ENCODE peak calls at places on chromosomes 2 and 18, in seven cellular contexts. P is IMR-90, L is trophoblast cell, B is H1, E is mesendoderm, G is mesenchymal stem cell, S is neuronal stem cell. U is an unnamed sample.
A peak's percentile ranks its signal among the peaks of the same experiment; 100 is the strongest.

GRCh38 chr2:179417436-179417949 is 152.9 kb upstream of the SESTD1 start:
- DNase-seq in P (no peak), L (no peak), B (no peak), E (no peak), G (no peak), S (no peak), U (no peak)

GRCh38 chr2:28408764-28409599 is 16.3 kb downstream of the FOSL2 start:
- DNase-seq in P (peak; percentile 44), L (peak; percentile 97), B (no peak), E (no peak), G (peak; percentile 93), S (no peak), U (no peak)

GRCh38 chr2:142582317-142582716 is 295.1 kb upstream of the KYNU start:
- DNase-seq in P (no peak), L (no peak), B (no peak), E (peak; percentile 38), G (no peak), S (no peak), U (no peak)

GRCh38 chr2:216632952-216633615 is at the start of gene IGFBP2:
- DNase-seq in P (peak; percentile 40), L (no peak), B (peak; percentile 83), E (peak; percentile 93), G (peak; percentile 52), S (peak; percentile 85), U (peak; percentile 87)

GRCh38 chr2:36609507-36609906 is 11.5 kb upstream of the FEZ2 start:
- DNase-seq in P (no peak), L (no peak), B (no peak), E (no peak), G (peak; percentile 8), S (no peak), U (no peak)

GRCh38 chr2:29532451-29532850 is 388.9 kb downstream of the ALK start:
- DNase-seq in P (peak; percentile 32), L (no peak), B (no peak), E (no peak), G (peak; percentile 24), S (no peak), U (no peak)

GRCh38 chr18:56085561-56085960 is 497.6 kb upstream of the TCF4 start:
- DNase-seq in P (peak; percentile 86), L (no peak), B (no peak), E (no peak), G (peak; percentile 6), S (no peak), U (no peak)

GRCh38 chr18:37450434-37451133 is 115.0 kb downstream of the CELF4 start:
- DNase-seq in P (peak; percentile 4), L (peak; percentile 33), B (peak; percentile 74), E (peak; percentile 93), G (peak; percentile 66), S (peak; percentile 83), U (peak; percentile 78)

GRCh38 chr2:191703079-191703725 is 25.3 kb downstream of the NABP1 start:
- DNase-seq in P (no peak), L (no peak), B (no peak), E (no peak), G (no peak), S (no peak), U (no peak)

GRCh38 chr18:70659026-70659726 is 370.3 kb downstream of the SOCS6 start:
- DNase-seq in P (peak; percentile 7), L (peak; percentile 88), B (no peak), E (no peak), G (no peak), S (no peak), U (no peak)

GRCh38 chr2:73998451-73998850 is 13.7 kb downstream of the TET3 start:
- DNase-seq in P (no peak), L (no peak), B (no peak), E (no peak), G (no peak), S (no peak), U (no peak)

GRCh38 chr2:142863485-142863921 is 14.0 kb upstream of the KYNU start:
- DNase-seq in P (peak; percentile 94), L (no peak), B (no peak), E (no peak), G (peak; percentile 93), S (no peak), U (no peak)

GRCh38 chr2:54528311-54528945 is 72.3 kb downstream of the SPTBN1 start:
- DNase-seq in P (peak; percentile 60), L (no peak), B (no peak), E (no peak), G (no peak), S (no peak), U (no peak)

GRCh38 chr2:138227195-138227594 is 262.9 kb downstream of the HNMT start:
- DNase-seq in P (no peak), L (no peak), B (no peak), E (no peak), G (no peak), S (no peak), U (no peak)

GRCh38 chr2:32249731-32250236 is 14.9 kb downstream of the NLRC4 start:
- DNase-seq in P (no peak), L (no peak), B (no peak), E (no peak), G (no peak), S (no peak), U (no peak)

GRCh38 chr2:32246911-32247310 is 17.8 kb downstream of the NLRC4 start:
- DNase-seq in P (no peak), L (no peak), B (no peak), E (no peak), G (no peak), S (no peak), U (no peak)

GRCh38 chr2:32250290-32250689 is 14.4 kb downstream of the NLRC4 start:
- DNase-seq in P (no peak), L (no peak), B (no peak), E (no peak), G (no peak), S (no peak), U (no peak)

GRCh38 chr2:32248299-32248698 is 16.4 kb downstream of the NLRC4 start:
- DNase-seq in P (no peak), L (no peak), B (no peak), E (no peak), G (no peak), S (no peak), U (no peak)
- H3K4ac ChIP-seq in P (no peak overlapping the region), L (no peak overlapping the region), B (no peak overlapping the region), E (no peak overlapping the region), G (no peak overlapping the region), S (no peak overlapping the region), U (no peak overlapping the region)

DNA sequence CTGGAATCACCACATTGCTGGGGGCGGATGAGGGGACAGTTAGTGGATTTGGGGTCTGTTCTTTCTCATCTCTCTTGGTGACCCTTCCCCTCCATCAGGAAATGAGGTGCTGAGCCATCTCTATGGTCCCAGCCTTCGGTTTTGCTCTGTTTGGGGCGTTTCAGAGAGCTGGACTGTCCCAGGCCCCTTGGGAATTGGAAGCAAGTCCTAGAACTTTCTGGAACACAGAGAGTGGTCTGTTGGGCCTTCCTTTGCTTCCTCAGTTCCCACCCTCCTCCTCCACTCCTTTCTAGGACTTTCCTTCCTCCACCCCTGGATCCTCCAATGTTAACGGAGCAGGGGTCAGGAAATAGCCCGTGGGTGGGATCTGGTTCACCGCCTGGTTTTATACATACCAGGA is 17.0 kb downstream of the RRM2 start:
- DNase-seq in P (no peak), L (no peak), B (no peak), E (no peak), G (no peak), S (no peak), U (no peak)
- H3K4ac ChIP-seq in P (no peak overlapping the region), L (no peak overlapping the region), B (no peak overlapping the region), E (no peak overlapping the region), G (no peak overlapping the region), S (no peak overlapping the region), U (no peak overlapping the region)

GRCh38 chr18:12017079-12017478 is 35.8 kb downstream of the IMPA2 start:
- DNase-seq in P (no peak), L (no peak), B (no peak), E (no peak), G (no peak), S (no peak), U (no peak)

GRCh38 chr18:12014521-12014920 is 33.2 kb downstream of the IMPA2 start:
- DNase-seq in P (no peak), L (no peak), B (no peak), E (no peak), G (no peak), S (no peak), U (no peak)

GRCh38 chr18:12014091-12014490 is 32.8 kb downstream of the IMPA2 start:
- DNase-seq in P (no peak), L (no peak), B (no peak), E (no peak), G (no peak), S (no peak), U (no peak)

GRCh38 chr18:12014976-12015696 is 33.8 kb downstream of the IMPA2 start:
- DNase-seq in P (no peak), L (no peak), B (no peak), E (no peak), G (no peak), S (no peak), U (no peak)

GRCh38 chr18:12015697-12016062 is 34.4 kb downstream of the IMPA2 start:
- DNase-seq in P (peak; percentile 72), L (no peak), B (no peak), E (no peak), G (no peak), S (no peak), U (no peak)
- H3K4ac ChIP-seq in P (no peak overlapping the region), L (no peak overlapping the region), B (no peak overlapping the region), E (no peak overlapping the region), G (no peak overlapping the region), S (no peak overlapping the region), U (no peak overlapping the region)

GRCh38 chr18:9648431-9649163 is 34.2 kb upstream of the PPP4R1 start:
- DNase-seq in P (no peak), L (no peak), B (no peak), E (no peak), G (no peak), S (no peak), U (no peak)
- H3K4ac ChIP-seq in P (peak overlapping the region; percentile 92), L (no peak overlapping the region), B (no peak overlapping the region), E (no peak overlapping the region), G (no peak overlapping the region), S (no peak overlapping the region), U (no peak overlapping the region)

GRCh38 chr2:8636041-8636491 is 45.8 kb upstream of the ID2 start:
- DNase-seq in P (peak; percentile 36), L (no peak), B (no peak), E (peak; percentile 33), G (peak; percentile 38), S (peak; percentile 31), U (no peak)

GRCh38 chr2:8640498-8640897 is 41.4 kb upstream of the ID2 start:
- DNase-seq in P (no peak), L (no peak), B (no peak), E (no peak), G (no peak), S (no peak), U (no peak)

GRCh38 chr2:8639122-8639635 is 42.7 kb upstream of the ID2 start:
- DNase-seq in P (no peak), L (no peak), B (no peak), E (no peak), G (no peak), S (no peak), U (no peak)

GRCh38 chr2:8636691-8637636 is 44.9 kb upstream of the ID2 start:
- DNase-seq in P (peak; percentile 68), L (no peak), B (no peak), E (peak; percentile 91), G (peak; percentile 76), S (peak; percentile 70), U (no peak)

GRCh38 chr2:8638327-8638726 is 43.5 kb upstream of the ID2 start:
- DNase-seq in P (no peak), L (no peak), B (no peak), E (no peak), G (no peak), S (peak; percentile 73), U (no peak)
- H3K4ac ChIP-seq in P (peak overlapping the region; percentile 78), L (no peak overlapping the region), B (no peak overlapping the region), E (peak overlapping the region; percentile 76), G (no peak overlapping the region), S (no peak overlapping the region), U (no peak overlapping the region)